ENCODE peak calls at places on chromosomes 7 and 10, in six cellular contexts. K is T-helper 9 cell; H is DMS 273 treated with DMSO at 0.1 percent for 48 hours; D is lower leg skin; B is RCC 7860; G is activated CD8-positive, alpha-beta memory T cell treated with anti-CD3 and anti-CD28 coated beads, Interleukin-2, amount 10 ng/mL, durations not matched to agents 7 days and 5 days. Y is an unnamed sample.

GRCh38 chr10:130929422-130930325 is 381.8 kb downstream of the TCERG1L start:
- DNase-seq in B (no peak), G (no peak), K (no peak), H (no peak), D (no peak), Y (no peak)

GRCh38 chr7:80387634-80388033 is 124.2 kb downstream of the GNAT3 start:
- DNase-seq in K (no peak), H (no peak), D (no peak), G (no peak), B (no peak), Y (no peak)

GRCh38 chr7:32161708-32162107 is 91.5 kb upstream of the PDE1C start:
- DNase-seq in G (no peak), D (no peak), B (peak; percentile 94), H (no peak), K (no peak), Y (no peak)

GRCh38 chr7:138886501-138886917 is 88.5 kb upstream of the ATP6V0A4 start:
- DNase-seq in D (no peak), H (peak; percentile 33), G (peak; percentile 54), K (no peak), B (peak; percentile 65), Y (no peak)

GRCh38 chr7:24653316-24654085 is 80.2 kb downstream of the PALS2 start:
- DNase-seq in G (no peak), K (no peak), B (no peak), D (no peak), H (no peak), Y (no peak)

GRCh38 chr7:95723583-95724180 is 48.7 kb upstream of the DYNC1I1 start:
- DNase-seq in B (peak; percentile 50), H (peak; percentile 43), K (no peak), D (no peak), G (no peak), Y (no peak)

GRCh38 chr7:151453326-151453791 is 13.4 kb upstream of the CRYGN start:
- DNase-seq in H (no peak), D (peak; percentile 76), G (peak; percentile 72), B (no peak), K (no peak), Y (no peak)

GRCh38 chr7:27418544-27418943 is 175.9 kb downstream of the EVX1 start:
- DNase-seq in D (no peak), B (no peak), K (no peak), G (no peak), H (no peak), Y (no peak)

GRCh38 chr7:82294865-82295264 is 148.7 kb downstream of the CACNA2D1 start:
- DNase-seq in G (no peak), K (no peak), B (no peak), H (no peak), D (no peak), Y (no peak)